ENCODE peak calls at places on chromosomes 7 and 10, in six cellular contexts. U is IMR-90, H is left ventricle myocardium inferior, P is H7, K is PC-9, I is astrocyte. T is an unnamed sample.

GRCh38 chr7:29349362-29349761 is 154.8 kb downstream of the CHN2 start:
- DNase-seq in I (no peak), U (no peak), K (peak; percentile 65), P (no peak), H (no peak), T (no peak)

GRCh38 chr10:60434418-60435046 is 44.9 kb upstream of the ANK3 start:
- DNase-seq in K (peak; percentile 55), H (no peak), I (no peak), U (peak; percentile 74), P (peak; percentile 35), T (peak; percentile 76)

GRCh38 chr10:124084693-124085092 is 8.7 kb downstream of the CHST15 start:
- DNase-seq in H (no peak), I (no peak), P (peak; percentile 21), K (no peak), U (no peak), T (no peak)

GRCh38 chr7:30613366-30614325 is 19.0 kb downstream of the GARS1 start:
- DNase-seq in P (no peak), K (no peak), I (peak; percentile 36), H (no peak), U (no peak), T (peak; percentile 46)

GRCh38 chr7:132002343-132002968 is 446.0 kb upstream of the PODXL start:
- DNase-seq in I (no peak), P (no peak), U (no peak), K (no peak), H (no peak), T (peak; percentile 18)

GRCh38 chr7:142338633-142339501 is 81.0 kb upstream of the PRSS58 start:
- DNase-seq in H (no peak), U (peak; percentile 14), I (no peak), K (peak; percentile 61), P (peak; percentile 67), T (peak; percentile 64)

GRCh38 chr10:49767752-49768151 is 5.6 kb upstream of the OGDHL start:
- DNase-seq in P (peak; percentile 51), K (no peak), H (no peak), U (no peak), I (no peak), T (no peak)

GRCh38 chr7:99835189-99835588 is 7.4 kb downstream of the CYP3A43 start:
- DNase-seq in H (no peak), K (no peak), I (no peak), P (no peak), U (no peak), T (no peak)

GRCh38 chr10:104255244-104255981 is 721 bp downstream of the GSTO1 start:
- DNase-seq in P (peak; percentile 45), K (peak; percentile 49), H (no peak), I (peak; percentile 65), U (peak; percentile 90), T (peak; percentile 90)

GRCh38 chr7:23285657-23286646 is 13.2 kb upstream of the MALSU1 start:
- DNase-seq in U (no peak), K (no peak), H (no peak), I (no peak), P (peak; percentile 44), T (no peak)

GRCh38 chr7:97215556-97215955 is 98.1 kb downstream of the SDHAF3 start:
- DNase-seq in H (no peak), I (no peak), P (no peak), K (no peak), U (no peak), T (no peak)

GRCh38 chr7:45456747-45457146 is 117.4 kb upstream of the ADCY1 start:
- DNase-seq in P (no peak), U (no peak), K (no peak), H (no peak), I (peak; percentile 92), T (peak; percentile 44)

DNA sequence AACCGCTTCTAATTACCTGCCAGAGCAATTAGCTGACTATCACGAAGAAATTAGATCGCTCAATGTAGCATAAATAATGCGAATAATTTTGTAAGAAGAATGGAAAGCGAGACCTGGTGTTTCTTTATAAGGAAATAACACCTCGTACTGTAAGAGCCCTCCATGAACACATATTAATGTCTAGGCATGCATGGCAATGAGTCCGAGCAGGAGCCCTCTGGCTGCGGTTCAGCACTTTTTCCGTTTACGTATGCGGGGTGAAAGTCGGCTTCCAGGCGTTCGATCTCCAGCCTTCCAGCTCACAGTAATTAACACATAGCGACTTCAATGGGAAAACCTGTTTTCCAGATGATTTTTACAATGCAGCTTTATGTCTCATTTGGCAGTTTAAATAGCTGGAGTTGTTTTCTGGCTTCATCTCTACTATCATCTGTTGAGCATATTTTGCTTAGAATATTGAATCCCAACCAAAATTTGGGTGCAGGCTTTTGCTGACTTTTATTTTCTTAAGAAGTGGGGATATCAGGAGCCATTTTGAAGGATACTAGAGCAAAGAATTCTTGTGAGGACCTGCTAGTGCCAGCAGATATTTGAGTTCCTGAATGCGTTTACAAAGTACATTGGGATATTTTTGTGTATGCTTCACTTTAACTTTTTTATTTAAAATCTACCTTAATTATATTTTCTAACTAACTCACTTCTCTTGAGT is 7.2 kb upstream of the SP8 start:
- DNase-seq in U (no peak), I (no peak), H (no peak), K (peak; percentile 18), P (peak; percentile 36), T (no peak)
- H3K27me3 ChIP-seq in U (peaks cover 63% of the 10 kb centered on the region), I (peaks cover 86% of the 10 kb centered on the region), H (peaks cover 99% of the 10 kb centered on the region), K (peaks cover 1% of the 10 kb centered on the region), P (peaks cover 69% of the 10 kb centered on the region), T (peaks cover 89% of the 10 kb centered on the region)

GRCh38 chr7:152464312-152465117 is 28.7 kb upstream of the KMT2C start:
- DNase-seq in P (peak; percentile 91), H (peak; percentile 81), K (peak; percentile 44), U (peak; percentile 72), I (peak; percentile 69), T (peak; percentile 84)
- H3K4me3 ChIP-seq in P (peak overlapping the region; percentile 81), H (peak overlapping the region; percentile 99), K (peak overlapping the region; percentile 84), U (peak overlapping the region; percentile 91), I (peak overlapping the region; percentile 70), T (peak overlapping the region; percentile 77)

GRCh38 chr7:149584530-149584929 is 86.9 kb upstream of the ZNF746 start:
- DNase-seq in I (no peak), K (no peak), U (no peak), H (no peak), P (no peak), T (no peak)
- H3K36me3 ChIP-seq in I (peaks cover 11% of the 10 kb centered on the region), K (peaks cover 45% of the 10 kb centered on the region), U (peaks cover 48% of the 10 kb centered on the region), H (peaks cover 92% of the 10 kb centered on the region), P (peaks cover 7% of the 10 kb centered on the region), T (peaks cover 23% of the 10 kb centered on the region)

DNA sequence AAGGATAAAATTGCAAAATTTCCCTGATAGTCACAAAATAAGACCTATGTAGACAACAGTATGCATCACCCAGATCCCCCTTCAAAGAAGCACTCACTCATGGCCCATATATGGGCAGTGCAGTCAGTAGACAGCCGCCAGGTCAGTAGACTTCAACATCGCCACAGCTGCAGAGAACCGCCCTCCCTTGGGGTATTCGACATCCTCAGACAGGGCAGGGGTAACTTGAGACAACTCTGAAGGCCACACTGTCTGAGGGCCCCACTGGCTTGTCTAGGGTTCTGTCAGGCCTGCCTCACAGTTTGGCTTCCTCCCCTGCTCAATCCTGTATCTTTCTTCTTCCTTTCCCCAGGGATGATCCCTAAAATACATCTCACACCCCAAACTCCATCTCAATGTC is 172.3 kb downstream of the IMMP2L start:
- DNase-seq in P (no peak), H (no peak), U (no peak), K (no peak), I (no peak), T (no peak)
- H3K27me3 ChIP-seq in P (no peaks in the 10 kb centered on the region), H (no peaks in the 10 kb centered on the region), U (no peaks in the 10 kb centered on the region), K (no peaks in the 10 kb centered on the region), I (no peaks in the 10 kb centered on the region), T (no peaks in the 10 kb centered on the region)

GRCh38 chr10:132142396-132143161 is 44.2 kb upstream of the DPYSL4 start:
- DNase-seq in H (peak; percentile 38), I (no peak), K (no peak), U (no peak), P (peak; percentile 97), T (peak; percentile 48)

GRCh38 chr10:132141526-132142395 is 45.0 kb upstream of the DPYSL4 start:
- DNase-seq in I (no peak), H (peak; percentile 12), P (no peak), U (no peak), K (no peak), T (no peak)

GRCh38 chr10:132145002-132145401 is 41.7 kb upstream of the DPYSL4 start:
- DNase-seq in U (no peak), P (no peak), H (no peak), K (no peak), I (no peak), T (no peak)

GRCh38 chr10:132144086-132144485 is 42.7 kb upstream of the DPYSL4 start:
- DNase-seq in K (no peak), H (no peak), I (no peak), P (no peak), U (no peak), T (no peak)

DNA sequence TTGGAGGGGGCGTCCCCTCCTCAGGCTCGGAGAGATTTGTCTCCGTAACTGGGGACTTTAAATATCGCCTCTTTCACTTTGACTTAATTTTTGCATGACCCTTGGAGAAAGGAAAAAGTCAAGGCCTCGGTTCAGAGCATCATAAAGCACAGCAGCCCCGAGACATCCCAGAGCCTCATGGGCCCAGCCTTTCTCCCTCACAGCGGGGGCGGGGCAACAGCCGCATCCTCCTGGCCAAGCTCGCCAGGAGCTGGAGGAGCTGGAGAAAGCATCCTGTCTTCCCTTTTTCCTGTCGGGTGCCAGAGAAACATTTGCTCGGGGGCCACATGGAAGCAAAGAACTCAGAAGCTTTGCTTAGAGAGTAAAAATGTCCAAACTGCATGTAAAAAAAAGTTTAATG is 43.6 kb upstream of the DPYSL4 start:
- DNase-seq in K (no peak), P (peak; percentile 91), H (no peak), U (no peak), I (no peak), T (no peak)
- H3K4me3 ChIP-seq in K (no peak overlapping the region), P (no peak overlapping the region), H (no peak overlapping the region), U (no peak overlapping the region), I (no peak overlapping the region), T (no peak overlapping the region)

DNA sequence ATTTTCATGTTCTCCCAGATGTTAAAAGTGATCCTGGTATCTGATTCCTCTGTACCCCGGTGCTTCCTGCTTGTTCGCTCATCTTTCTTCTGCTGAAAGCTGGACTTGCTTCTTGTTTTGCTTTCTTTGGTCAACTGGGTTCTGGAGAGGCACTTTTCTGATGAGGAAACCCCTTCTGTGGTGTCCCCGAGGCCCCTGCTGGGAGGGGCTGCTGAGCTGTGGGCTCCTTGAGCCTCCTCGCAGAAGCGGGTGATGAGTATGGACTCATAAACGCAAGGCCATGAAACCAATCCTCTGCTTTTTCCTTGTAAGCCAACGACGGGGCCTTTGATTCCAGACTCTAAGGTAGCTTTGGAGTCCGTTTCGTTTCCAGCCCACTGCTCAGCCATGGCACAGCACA is 7.8 kb downstream of the WIPI2 start:
- DNase-seq in U (no peak), H (no peak), P (no peak), I (no peak), K (no peak), T (no peak)
- H3K36me3 ChIP-seq in U (peaks cover 31% of the 10 kb centered on the region), H (peaks cover 52% of the 10 kb centered on the region), P (peaks cover 4% of the 10 kb centered on the region), I (peaks cover 3% of the 10 kb centered on the region), K (peaks cover 11% of the 10 kb centered on the region), T (peaks cover 37% of the 10 kb centered on the region)